ENCODE peak calls at places on chromosomes 13 and 19, in four cellular contexts. One of them, this sample, is unnamed. For H3K9me3, the result is how much of the 10 kb centered on the place peaks cover.

GRCh38 chr19:16619456-16619855 is 8.5 kb downstream of the MED26 start:
- DNase-seq in GM12878: no peak
- DNase-seq in HCT116: no peak
- DNase-seq in K562: no peak
- DNase-seq in this sample: no peak

GRCh38 chr13:98301721-98302120 is 124.7 kb upstream of the RNF113B start:
- DNase-seq in HCT116: no peak
- DNase-seq in K562: no peak
- DNase-seq in GM12878: no peak
- DNase-seq in this sample: no peak

GRCh38 chr19:46925548-46925950 is 64.8 kb downstream of the ARHGAP35 start:
- DNase-seq in GM12878: no peak
- DNase-seq in HCT116: no peak
- DNase-seq in K562: no peak
- DNase-seq in this sample: no peak

GRCh38 chr19:45746866-45747265 is 13.6 kb downstream of the MEIOSIN start:
- DNase-seq in HCT116: no peak
- DNase-seq in GM12878: no peak
- DNase-seq in K562: no peak
- DNase-seq in this sample: no peak

GRCh38 chr13:41107104-41107571 is 25.5 kb downstream of the KBTBD6 start:
- DNase-seq in HCT116: no peak
- DNase-seq in K562: no peak
- DNase-seq in GM12878: no peak
- DNase-seq in this sample: no peak

GRCh38 chr19:49570138-49570856 is 10.1 kb downstream of the NOSIP start:
- DNase-seq in HCT116: peak
- DNase-seq in K562: peak
- DNase-seq in GM12878: no peak
- DNase-seq in this sample: no peak

GRCh38 chr19:48468806-48469055 is 438 bp upstream of the CYTH2 start:
- DNase-seq in GM12878: no peak
- DNase-seq in K562: no peak
- DNase-seq in HCT116: no peak
- DNase-seq in this sample: no peak

GRCh38 chr13:23433171-23434153 is at the start of gene SACS:
- DNase-seq in GM12878: no peak
- DNase-seq in K562: no peak
- DNase-seq in HCT116: no peak
- DNase-seq in this sample: peak

GRCh38 chr19:7977723-7978040 is 27.8 kb downstream of the ELAVL1 start:
- DNase-seq in K562: no peak
- DNase-seq in GM12878: no peak
- DNase-seq in HCT116: no peak
- DNase-seq in this sample: no peak

GRCh38 chr19:46408611-46409039 is 4.7 kb downstream of the CCDC8 start:
- DNase-seq in HCT116: no peak
- DNase-seq in K562: no peak
- DNase-seq in GM12878: no peak
- DNase-seq in this sample: no peak

GRCh38 chr13:45198924-45199323 is 1.9 kb downstream of the KCTD4 start:
- DNase-seq in K562: no peak
- DNase-seq in HCT116: no peak
- DNase-seq in GM12878: no peak
- DNase-seq in this sample: no peak

GRCh38 chr19:41298327-41298964 is 11.5 kb upstream of the CCDC97 start:
- DNase-seq in HCT116: no peak
- DNase-seq in GM12878: no peak
- DNase-seq in K562: no peak
- DNase-seq in this sample: peak

GRCh38 chr19:17095141-17095919 is 19.8 kb downstream of the MYO9B start:
- DNase-seq in K562: no peak
- DNase-seq in HCT116: no peak
- DNase-seq in GM12878: no peak
- DNase-seq in this sample: no peak

GRCh38 chr13:63307239-63307638 is 1891.6 kb upstream of the PCDH20 start:
- DNase-seq in HCT116: no peak
- DNase-seq in GM12878: no peak
- DNase-seq in K562: no peak
- DNase-seq in this sample: no peak

GRCh38 chr19:34767967-34768366 is 5.0 kb downstream of the ZNF599 start:
- DNase-seq in HCT116: no peak
- DNase-seq in K562: no peak
- DNase-seq in GM12878: no peak
- DNase-seq in this sample: no peak

GRCh38 chr19:56573914-56574313 is 6.6 kb downstream of the ZNF470 start:
- DNase-seq in GM12878: no peak
- DNase-seq in K562: no peak
- DNase-seq in HCT116: no peak
- DNase-seq in this sample: no peak

DNA sequence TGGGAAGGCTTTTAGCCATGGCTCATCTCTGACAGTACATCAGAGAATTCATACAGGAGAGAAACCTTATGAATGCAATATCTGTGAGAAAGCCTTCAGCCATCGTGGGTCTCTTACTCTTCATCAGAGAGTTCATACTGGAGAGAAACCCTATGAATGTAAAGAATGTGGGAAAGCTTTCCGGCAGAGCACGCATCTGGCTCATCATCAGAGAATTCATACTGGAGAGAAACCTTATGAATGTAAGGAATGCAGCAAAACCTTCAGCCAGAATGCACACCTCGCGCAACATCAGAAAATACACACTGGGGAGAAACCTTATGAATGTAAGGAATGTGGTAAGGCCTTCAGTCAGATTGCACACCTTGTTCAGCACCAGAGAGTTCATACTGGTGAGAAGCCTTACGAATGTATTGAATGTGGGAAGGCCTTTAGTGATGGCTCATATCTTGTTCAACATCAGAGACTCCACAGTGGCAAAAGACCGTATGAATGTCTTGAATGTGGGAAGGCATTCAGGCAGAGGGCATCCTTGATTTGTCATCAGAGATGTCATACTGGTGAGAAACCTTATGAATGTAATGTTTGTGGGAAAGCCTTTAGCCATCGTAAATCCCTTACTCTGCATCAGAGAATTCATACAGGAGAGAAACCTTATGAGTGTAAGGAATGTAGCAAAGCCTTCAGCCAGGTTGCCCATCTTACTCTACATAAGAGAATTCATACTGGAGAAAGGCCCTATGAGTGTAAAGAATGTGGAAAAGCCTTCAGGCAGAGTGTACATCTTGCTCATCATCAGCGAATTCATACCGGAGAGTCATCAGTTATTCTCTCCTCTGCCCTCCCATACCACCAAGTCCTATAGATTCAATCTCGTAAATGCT is 10.7 kb downstream of the ZNF470 start:
- DNase-seq in K562: no peak
- DNase-seq in HCT116: no peak
- DNase-seq in GM12878: no peak
- DNase-seq in this sample: no peak
- H3K9me3 ChIP-seq in K562: under half
- H3K9me3 ChIP-seq in HCT116: under half
- H3K9me3 ChIP-seq in GM12878: under half
- H3K9me3 ChIP-seq in this sample: half or more

DNA sequence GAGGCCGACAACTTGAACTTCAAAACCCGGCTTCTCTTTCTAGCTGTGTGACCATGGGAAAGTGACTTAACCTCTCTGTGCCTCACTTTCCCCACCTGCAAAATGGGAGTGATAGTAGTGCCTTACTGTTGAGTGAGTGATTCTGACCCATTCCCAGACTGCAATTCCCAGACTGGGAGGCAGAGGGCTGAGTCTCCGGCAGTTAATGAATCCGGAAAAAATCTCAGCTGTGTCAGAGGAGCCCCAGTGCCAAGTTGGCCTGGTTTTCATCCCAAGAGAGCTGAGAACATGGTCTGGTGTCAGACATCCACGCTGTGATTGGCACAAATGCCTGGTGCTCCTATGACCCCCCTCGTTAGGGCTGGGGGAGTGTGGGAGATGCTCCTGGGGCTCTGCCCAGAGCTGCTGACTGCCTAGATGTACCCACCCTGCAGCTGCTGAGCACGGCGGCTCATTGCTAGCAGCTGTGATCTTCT is 50.0 kb downstream of the PIN1 start:
- DNase-seq in HCT116: no peak
- DNase-seq in K562: no peak
- DNase-seq in GM12878: no peak
- DNase-seq in this sample: no peak
- TF ChIP-seq ZNF274 in HCT116: no peak
- TF ChIP-seq ZNF274 in K562: no peak
- TF ChIP-seq ZNF274 in GM12878: no peak
- TF ChIP-seq ZNF274 in this sample: no peak

DNA sequence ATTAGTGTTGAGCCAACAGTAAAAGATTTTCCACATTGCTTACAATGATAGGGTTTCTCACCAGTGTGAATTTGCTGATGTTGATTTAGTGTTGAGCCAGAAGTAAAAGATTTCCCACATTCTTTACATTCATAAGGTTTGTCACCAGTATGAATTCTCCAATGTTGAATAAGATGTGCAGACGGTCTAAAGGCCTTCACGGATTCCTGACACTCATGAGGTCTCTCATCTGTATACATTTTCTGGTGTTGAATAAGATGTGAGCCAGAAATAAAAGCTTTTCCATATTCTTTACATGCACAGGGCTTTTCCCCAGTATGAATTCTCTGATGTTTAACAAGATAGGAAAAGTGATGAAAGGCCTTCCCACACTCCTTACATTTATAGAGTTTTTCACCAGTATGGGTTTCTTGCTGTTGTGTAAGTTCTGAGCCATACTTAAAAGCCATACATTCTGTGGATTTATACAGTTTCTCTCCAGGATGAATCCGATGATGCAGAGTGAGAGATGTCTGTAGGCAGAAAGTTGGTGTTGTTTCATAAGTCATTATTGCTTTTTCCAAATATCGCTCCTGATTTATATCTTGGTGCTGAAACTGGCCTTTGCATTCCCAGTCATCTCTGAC is 22.4 kb downstream of the ZNF850 start:
- DNase-seq in GM12878: no peak
- DNase-seq in K562: no peak
- DNase-seq in HCT116: no peak
- DNase-seq in this sample: no peak
- H3K9me3 ChIP-seq in GM12878: half or more
- H3K9me3 ChIP-seq in K562: half or more
- H3K9me3 ChIP-seq in HCT116: under half
- H3K9me3 ChIP-seq in this sample: half or more

GRCh38 chr13:111175948-111176347 is 60.8 kb downstream of the ARHGEF7 start:
- DNase-seq in GM12878: no peak
- DNase-seq in HCT116: no peak
- DNase-seq in K562: peak
- DNase-seq in this sample: no peak
- TF ChIP-seq ZNF274 in GM12878: no peak
- TF ChIP-seq ZNF274 in HCT116: no peak
- TF ChIP-seq ZNF274 in K562: no peak
- TF ChIP-seq ZNF274 in this sample: no peak

DNA sequence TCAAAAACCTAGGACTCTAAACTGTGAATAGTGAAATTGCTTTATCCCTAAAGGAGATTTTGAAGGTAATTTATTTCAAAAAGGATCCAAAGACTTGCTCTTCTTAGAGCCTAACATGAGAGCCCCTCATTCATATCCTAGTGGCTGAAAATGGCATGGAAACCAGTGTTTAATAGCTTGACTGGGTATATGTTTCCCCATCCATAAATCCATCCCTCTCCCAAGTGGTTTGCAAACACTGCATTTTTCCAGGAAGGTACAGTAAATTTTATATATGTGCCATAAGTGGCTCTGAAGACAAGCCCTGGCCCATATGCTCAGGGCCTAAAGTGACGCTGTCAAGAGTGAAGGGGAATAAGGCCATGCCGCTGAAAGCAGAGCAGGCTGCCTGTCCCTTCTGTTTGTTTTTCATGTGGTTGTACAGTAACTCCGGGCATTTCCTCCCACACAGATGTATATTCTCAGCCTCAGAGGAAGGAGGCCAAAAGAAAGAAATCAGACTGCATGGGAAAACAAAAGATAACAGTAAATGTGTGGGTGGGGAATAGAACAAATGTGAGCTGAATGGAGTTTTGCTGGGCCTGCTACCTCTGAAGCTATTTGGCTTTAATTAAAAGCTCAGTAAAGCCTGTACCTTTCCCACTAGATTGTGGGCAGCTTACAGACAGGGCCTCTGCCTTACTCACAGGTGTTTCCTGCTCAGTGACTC is 181.9 kb downstream of the PCDH9 start:
- DNase-seq in K562: peak
- DNase-seq in HCT116: no peak
- DNase-seq in GM12878: no peak
- DNase-seq in this sample: no peak
- H3K9me3 ChIP-seq in K562: under half
- H3K9me3 ChIP-seq in HCT116: under half
- H3K9me3 ChIP-seq in GM12878: under half
- H3K9me3 ChIP-seq in this sample: under half

DNA sequence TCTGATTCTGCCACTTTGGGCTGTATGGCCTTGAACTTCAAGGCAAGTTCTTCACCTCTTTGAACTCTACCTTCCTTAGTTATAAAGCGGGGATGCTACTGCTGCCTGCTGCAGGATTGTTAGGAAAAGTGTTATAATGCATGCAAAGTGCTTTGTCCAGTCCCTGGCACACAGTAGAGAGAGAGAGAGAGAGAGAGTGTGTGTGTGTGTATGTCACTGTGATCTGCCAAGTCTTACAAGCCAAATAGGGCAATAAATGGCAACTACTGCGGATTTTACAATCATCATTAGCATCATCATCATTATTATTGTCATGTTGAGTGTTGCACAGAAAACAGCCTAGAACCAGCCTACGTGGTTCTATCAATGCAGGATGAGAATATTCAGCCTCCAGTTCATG is 136.1 kb downstream of the ZDHHC20 start:
- DNase-seq in GM12878: no peak
- DNase-seq in HCT116: no peak
- DNase-seq in K562: no peak
- DNase-seq in this sample: no peak
- TF ChIP-seq ZNF274 in GM12878: no peak
- TF ChIP-seq ZNF274 in HCT116: no peak
- TF ChIP-seq ZNF274 in K562: no peak
- TF ChIP-seq ZNF274 in this sample: no peak

GRCh38 chr13:29227560-29227959 is 367.9 kb downstream of the SLC7A1 start:
- DNase-seq in GM12878: no peak
- DNase-seq in K562: no peak
- DNase-seq in HCT116: no peak
- DNase-seq in this sample: no peak
- H3K9me3 ChIP-seq in GM12878: under half
- H3K9me3 ChIP-seq in K562: under half
- H3K9me3 ChIP-seq in HCT116: under half
- H3K9me3 ChIP-seq in this sample: under half